ENCODE peak calls at places on chromosomes 1 and 21, in ten cellular contexts. E, C, I, L, F, N, G, J, W and B are unnamed samples.
A peak's percentile ranks its signal among the peaks of the same experiment; 100 is the strongest.

GRCh38 chr1:212290608-212291007 is 5.4 kb downstream of the PPP2R5A start:
- DNase-seq in E (no peak), C (no peak), I (no peak), L (no peak), F (no peak), N (no peak), G (no peak), J (no peak), W (no peak), B (no peak)

GRCh38 chr1:28343405-28343804 is 14.6 kb downstream of the MED18 start:
- DNase-seq in E (no peak), C (no peak), I (no peak), L (no peak), F (no peak), N (no peak), G (no peak), J (peak; percentile 23), W (no peak), B (no peak)

GRCh38 chr1:39650431-39650830 is 11.0 kb upstream of the HEYL start:
- DNase-seq in E (no peak), C (no peak), I (no peak), L (no peak), F (no peak), N (no peak), G (no peak), J (no peak), W (no peak), B (no peak)

GRCh38 chr1:223153177-223154119 is 10.4 kb upstream of the TLR5 start:
- DNase-seq in E (no peak), C (no peak), I (no peak), L (no peak), F (no peak), N (no peak), G (peak; percentile 9), J (no peak), W (no peak), B (no peak)

GRCh38 chr1:154151311-154151710 is 3.6 kb downstream of the NUP210L start:
- DNase-seq in E (no peak), C (no peak), I (no peak), L (no peak), F (no peak), N (no peak), G (no peak), J (no peak), W (no peak), B (no peak)

GRCh38 chr1:230278871-230279582 is 147.1 kb downstream of the PGBD5 start:
- DNase-seq in E (no peak), C (no peak), I (no peak), L (no peak), F (no peak), N (no peak), G (peak; percentile 35), J (no peak), W (no peak), B (no peak)

GRCh38 chr1:24216254-24216653 is 29.2 kb upstream of the IFNLR1 start:
- DNase-seq in E (no peak), C (peak; percentile 64), I (no peak), L (no peak), F (peak; percentile 69), N (no peak), G (no peak), J (no peak), W (no peak), B (no peak)

GRCh38 chr1:232695626-232696025 is 65.7 kb upstream of the SIPA1L2 start:
- DNase-seq in E (no peak), C (no peak), I (no peak), L (no peak), F (no peak), N (no peak), G (no peak), J (no peak), W (no peak), B (no peak)

GRCh38 chr1:216447898-216448568 is 24.8 kb upstream of the USH2A start:
- DNase-seq in E (no peak), C (no peak), I (no peak), L (no peak), F (no peak), N (no peak), G (no peak), J (no peak), W (no peak), B (no peak)

GRCh38 chr1:154859786-154860153 is 10.3 kb downstream of the KCNN3 start:
- DNase-seq in E (peak; percentile 36), C (no peak), I (no peak), L (no peak), F (no peak), N (no peak), G (no peak), J (no peak), W (no peak), B (no peak)

GRCh38 chr21:37407719-37408455 is 41.3 kb downstream of the DYRK1A start:
- DNase-seq in E (no peak), C (no peak), I (no peak), L (no peak), F (no peak), N (no peak), G (no peak), J (no peak), W (no peak), B (no peak)

GRCh38 chr1:89763649-89763986 is 57.2 kb upstream of the LRRC8D start:
- DNase-seq in E (no peak), C (no peak), I (no peak), L (no peak), F (no peak), N (no peak), G (no peak), J (no peak), W (no peak), B (no peak)

GRCh38 chr1:173628888-173629287 is 6.2 kb upstream of the TEX50 start:
- DNase-seq in E (no peak), C (no peak), I (no peak), L (no peak), F (no peak), N (no peak), G (no peak), J (no peak), W (no peak), B (peak; percentile 30)

GRCh38 chr1:162561616-162562451 is at the start of gene UAP1:
- DNase-seq in E (no peak), C (peak; percentile 38), I (peak; percentile 11), L (no peak), F (no peak), N (no peak), G (peak; percentile 81), J (no peak), W (peak; percentile 54), B (peak; percentile 83)

GRCh38 chr1:162560303-162561036 is 1.1 kb upstream of the UAP1 start:
- DNase-seq in E (no peak), C (no peak), I (no peak), L (no peak), F (peak; percentile 95), N (no peak), G (no peak), J (no peak), W (no peak), B (peak; percentile 52)

GRCh38 chr1:162557536-162557935 is 4.0 kb upstream of the UAP1 start:
- DNase-seq in E (peak; percentile 78), C (no peak), I (no peak), L (no peak), F (peak; percentile 32), N (no peak), G (no peak), J (no peak), W (no peak), B (no peak)

GRCh38 chr1:162562452-162562828 is 918 bp downstream of the UAP1 start:
- DNase-seq in E (peak; percentile 44), C (peak; percentile 30), I (no peak), L (no peak), F (peak; percentile 30), N (no peak), G (no peak), J (no peak), W (peak; percentile 30), B (peak; percentile 34)

GRCh38 chr1:162561037-162561615 is 396 bp upstream of the UAP1 start:
- DNase-seq in E (peak; percentile 100), C (peak; percentile 99), I (peak; percentile 89), L (peak; percentile 99), F (peak; percentile 99), N (peak; percentile 85), G (peak; percentile 100), J (peak; percentile 86), W (peak; percentile 99), B (peak; percentile 97)
- TF ChIP-seq POLR2A in E (no peak), C (peak; percentile 87), I (peak; percentile 84), L (peak; percentile 84), F (peak; percentile 80), N (no peak), G (peak; percentile 87), J (peak; percentile 91), W (peak; percentile 92), B (peak; percentile 83)

GRCh38 chr1:43232071-43232470 is 37.7 kb upstream of the TMEM125 start:
- DNase-seq in E (no peak), C (no peak), I (no peak), L (peak; percentile 51), F (no peak), N (no peak), G (no peak), J (peak; percentile 60), W (no peak), B (no peak)
- TF ChIP-seq POLR2A in E (no peak), C (no peak), I (no peak), L (no peak), F (no peak), N (no peak), G (no peak), J (no peak), W (no peak), B (no peak)

GRCh38 chr1:200415227-200415626 is 5.4 kb upstream of the ZNF281 start:
- DNase-seq in E (no peak), C (no peak), I (no peak), L (no peak), F (no peak), N (no peak), G (no peak), J (no peak), W (no peak), B (no peak)
- TF ChIP-seq POLR2A in E (no peak), C (no peak), I (no peak), L (no peak), F (no peak), N (no peak), G (no peak), J (no peak), W (no peak), B (no peak)

GRCh38 chr1:111218947-111219346 is 8.6 kb upstream of the CHI3L2 start:
- DNase-seq in E (no peak), C (no peak), I (no peak), L (no peak), F (no peak), N (no peak), G (no peak), J (no peak), W (no peak), B (no peak)

GRCh38 chr1:111221276-111221632 is 6.3 kb upstream of the CHI3L2 start:
- DNase-seq in E (no peak), C (no peak), I (no peak), L (no peak), F (no peak), N (no peak), G (no peak), J (no peak), W (no peak), B (no peak)

GRCh38 chr1:111221633-111222286 is 5.8 kb upstream of the CHI3L2 start:
- DNase-seq in E (peak; percentile 36), C (no peak), I (no peak), L (no peak), F (no peak), N (no peak), G (no peak), J (no peak), W (no peak), B (no peak)

GRCh38 chr1:111220302-111220890 is 7.1 kb upstream of the CHI3L2 start:
- DNase-seq in E (no peak), C (no peak), I (no peak), L (no peak), F (no peak), N (no peak), G (no peak), J (no peak), W (no peak), B (no peak)

GRCh38 chr1:111219466-111220286 is 7.8 kb upstream of the CHI3L2 start:
- DNase-seq in E (peak; percentile 41), C (no peak), I (no peak), L (no peak), F (no peak), N (no peak), G (no peak), J (no peak), W (no peak), B (no peak)
- TF ChIP-seq POLR2A in E (no peak), C (no peak), I (no peak), L (no peak), F (no peak), N (no peak), G (no peak), J (no peak), W (no peak), B (no peak)